ENCODE peak calls at places on chromosomes 2 and 18, in nine cellular contexts. One of them, this sample, is unnamed.

GRCh38 chr18:3180325-3180724 is 39.4 kb downstream of the MYOM1 start:
- DNase-seq in heart left ventricle: no peak
- DNase-seq in stomach: no peak
- DNase-seq in body of pancreas: no peak
- DNase-seq in tibial artery: no peak
- DNase-seq in neuronal stem cell: peak; percentile 47
- DNase-seq in coronary artery: no peak
- DNase-seq in uterus: no peak
- DNase-seq in brain microvascular endothelial cell: no peak
- DNase-seq in this sample: no peak

GRCh38 chr2:61335226-61335625 is 135.7 kb downstream of the USP34 start:
- DNase-seq in heart left ventricle: no peak
- DNase-seq in stomach: no peak
- DNase-seq in body of pancreas: no peak
- DNase-seq in tibial artery: no peak
- DNase-seq in neuronal stem cell: no peak
- DNase-seq in coronary artery: no peak
- DNase-seq in uterus: no peak
- DNase-seq in brain microvascular endothelial cell: no peak
- DNase-seq in this sample: no peak

GRCh38 chr18:49812321-49813070 is 837 bp downstream of the ACAA2 start:
- DNase-seq in heart left ventricle: no peak
- DNase-seq in stomach: no peak
- DNase-seq in body of pancreas: no peak
- DNase-seq in tibial artery: no peak
- DNase-seq in neuronal stem cell: no peak
- DNase-seq in coronary artery: no peak
- DNase-seq in uterus: no peak
- DNase-seq in brain microvascular endothelial cell: no peak
- DNase-seq in this sample: no peak

GRCh38 chr2:3041246-3041645 is 336.4 kb downstream of the EIPR1 start:
- DNase-seq in heart left ventricle: no peak
- DNase-seq in stomach: no peak
- DNase-seq in body of pancreas: no peak
- DNase-seq in tibial artery: no peak
- DNase-seq in neuronal stem cell: no peak
- DNase-seq in coronary artery: peak; percentile 61
- DNase-seq in uterus: no peak
- DNase-seq in brain microvascular endothelial cell: no peak
- DNase-seq in this sample: no peak

GRCh38 chr2:111930875-111931274 is 32.5 kb downstream of the MERTK start:
- DNase-seq in heart left ventricle: no peak
- DNase-seq in stomach: no peak
- DNase-seq in body of pancreas: no peak
- DNase-seq in tibial artery: no peak
- DNase-seq in neuronal stem cell: no peak
- DNase-seq in coronary artery: no peak
- DNase-seq in uterus: no peak
- DNase-seq in brain microvascular endothelial cell: peak; percentile 35
- DNase-seq in this sample: no peak

GRCh38 chr2:17752892-17753802 is 463 bp downstream of the SMC6 start:
- DNase-seq in heart left ventricle: no peak
- DNase-seq in stomach: peak; percentile 56
- DNase-seq in body of pancreas: peak; percentile 64
- DNase-seq in tibial artery: peak; percentile 71
- DNase-seq in neuronal stem cell: no peak
- DNase-seq in coronary artery: peak; percentile 80
- DNase-seq in uterus: no peak
- DNase-seq in brain microvascular endothelial cell: no peak
- DNase-seq in this sample: no peak

GRCh38 chr2:129781749-129782617 is 197.5 kb upstream of the RAB6C start:
- DNase-seq in heart left ventricle: no peak
- DNase-seq in stomach: no peak
- DNase-seq in body of pancreas: no peak
- DNase-seq in tibial artery: peak; percentile 24
- DNase-seq in neuronal stem cell: no peak
- DNase-seq in coronary artery: peak; percentile 55
- DNase-seq in uterus: no peak
- DNase-seq in brain microvascular endothelial cell: no peak
- DNase-seq in this sample: no peak

GRCh38 chr2:174605687-174606086 is 8.1 kb upstream of the WIPF1 start:
- DNase-seq in heart left ventricle: no peak
- DNase-seq in stomach: no peak
- DNase-seq in body of pancreas: no peak
- DNase-seq in tibial artery: no peak
- DNase-seq in neuronal stem cell: no peak
- DNase-seq in coronary artery: no peak
- DNase-seq in uterus: no peak
- DNase-seq in brain microvascular endothelial cell: no peak
- DNase-seq in this sample: no peak

GRCh38 chr18:38243291-38243690 is 677.7 kb upstream of the CELF4 start:
- DNase-seq in heart left ventricle: no peak
- DNase-seq in stomach: no peak
- DNase-seq in body of pancreas: no peak
- DNase-seq in tibial artery: no peak
- DNase-seq in neuronal stem cell: no peak
- DNase-seq in coronary artery: no peak
- DNase-seq in uterus: no peak
- DNase-seq in brain microvascular endothelial cell: no peak
- DNase-seq in this sample: no peak

GRCh38 chr2:152334701-152335015 is 316 bp upstream of the FMNL2 start:
- DNase-seq in heart left ventricle: no peak
- DNase-seq in stomach: no peak
- DNase-seq in body of pancreas: no peak
- DNase-seq in tibial artery: no peak
- DNase-seq in neuronal stem cell: no peak
- DNase-seq in coronary artery: no peak
- DNase-seq in uterus: no peak
- DNase-seq in brain microvascular endothelial cell: no peak
- DNase-seq in this sample: no peak
- H3K27ac ChIP-seq in heart left ventricle: peak overlapping the region; percentile 79
- H3K27ac ChIP-seq in stomach: peak overlapping the region; percentile 85
- H3K27ac ChIP-seq in body of pancreas: peak overlapping the region; percentile 78
- H3K27ac ChIP-seq in tibial artery: peak overlapping the region; percentile 93
- H3K27ac ChIP-seq in neuronal stem cell: no peak overlapping the region
- H3K27ac ChIP-seq in coronary artery: peak overlapping the region; percentile 86
- H3K27ac ChIP-seq in uterus: peak overlapping the region; percentile 87
- H3K27ac ChIP-seq in brain microvascular endothelial cell: no peak overlapping the region
- H3K27ac ChIP-seq in this sample: peak overlapping the region; percentile 89

GRCh38 chr2:27241761-27242613 is 20.9 kb downstream of the SLC30A3 start:
- DNase-seq in heart left ventricle: no peak
- DNase-seq in stomach: no peak
- DNase-seq in body of pancreas: no peak
- DNase-seq in tibial artery: no peak
- DNase-seq in neuronal stem cell: no peak
- DNase-seq in coronary artery: no peak
- DNase-seq in uterus: no peak
- DNase-seq in brain microvascular endothelial cell: no peak
- DNase-seq in this sample: no peak
- H3K4me3 ChIP-seq in heart left ventricle: no peak overlapping the region
- H3K4me3 ChIP-seq in stomach: no peak overlapping the region
- H3K4me3 ChIP-seq in body of pancreas: no peak overlapping the region
- H3K4me3 ChIP-seq in tibial artery: no peak overlapping the region
- H3K4me3 ChIP-seq in neuronal stem cell: no peak overlapping the region
- H3K4me3 ChIP-seq in coronary artery: no peak overlapping the region
- H3K4me3 ChIP-seq in uterus: no peak overlapping the region
- H3K4me3 ChIP-seq in brain microvascular endothelial cell: no peak overlapping the region
- H3K4me3 ChIP-seq in this sample: no peak overlapping the region

GRCh38 chr2:231614559-231615057 is 21.9 kb downstream of the TEX44 start:
- DNase-seq in heart left ventricle: peak; percentile 69
- DNase-seq in stomach: peak; percentile 41
- DNase-seq in body of pancreas: no peak
- DNase-seq in tibial artery: no peak
- DNase-seq in neuronal stem cell: no peak
- DNase-seq in coronary artery: no peak
- DNase-seq in uterus: peak; percentile 70
- DNase-seq in brain microvascular endothelial cell: no peak
- DNase-seq in this sample: peak; percentile 77

GRCh38 chr2:231613054-231613654 is 20.5 kb downstream of the TEX44 start:
- DNase-seq in heart left ventricle: peak; percentile 46
- DNase-seq in stomach: no peak
- DNase-seq in body of pancreas: no peak
- DNase-seq in tibial artery: peak; percentile 86
- DNase-seq in neuronal stem cell: no peak
- DNase-seq in coronary artery: no peak
- DNase-seq in uterus: no peak
- DNase-seq in brain microvascular endothelial cell: no peak
- DNase-seq in this sample: peak; percentile 62

GRCh38 chr2:231615058-231615671 is 22.5 kb downstream of the TEX44 start:
- DNase-seq in heart left ventricle: peak; percentile 48
- DNase-seq in stomach: no peak
- DNase-seq in body of pancreas: peak; percentile 20
- DNase-seq in tibial artery: no peak
- DNase-seq in neuronal stem cell: no peak
- DNase-seq in coronary artery: no peak
- DNase-seq in uterus: no peak
- DNase-seq in brain microvascular endothelial cell: no peak
- DNase-seq in this sample: no peak

GRCh38 chr2:231612199-231613053 is 19.8 kb downstream of the TEX44 start:
- DNase-seq in heart left ventricle: peak; percentile 93
- DNase-seq in stomach: peak; percentile 95
- DNase-seq in body of pancreas: peak; percentile 92
- DNase-seq in tibial artery: peak; percentile 98
- DNase-seq in neuronal stem cell: peak; percentile 80
- DNase-seq in coronary artery: peak; percentile 98
- DNase-seq in uterus: peak; percentile 96
- DNase-seq in brain microvascular endothelial cell: peak; percentile 89
- DNase-seq in this sample: peak; percentile 95

DNA sequence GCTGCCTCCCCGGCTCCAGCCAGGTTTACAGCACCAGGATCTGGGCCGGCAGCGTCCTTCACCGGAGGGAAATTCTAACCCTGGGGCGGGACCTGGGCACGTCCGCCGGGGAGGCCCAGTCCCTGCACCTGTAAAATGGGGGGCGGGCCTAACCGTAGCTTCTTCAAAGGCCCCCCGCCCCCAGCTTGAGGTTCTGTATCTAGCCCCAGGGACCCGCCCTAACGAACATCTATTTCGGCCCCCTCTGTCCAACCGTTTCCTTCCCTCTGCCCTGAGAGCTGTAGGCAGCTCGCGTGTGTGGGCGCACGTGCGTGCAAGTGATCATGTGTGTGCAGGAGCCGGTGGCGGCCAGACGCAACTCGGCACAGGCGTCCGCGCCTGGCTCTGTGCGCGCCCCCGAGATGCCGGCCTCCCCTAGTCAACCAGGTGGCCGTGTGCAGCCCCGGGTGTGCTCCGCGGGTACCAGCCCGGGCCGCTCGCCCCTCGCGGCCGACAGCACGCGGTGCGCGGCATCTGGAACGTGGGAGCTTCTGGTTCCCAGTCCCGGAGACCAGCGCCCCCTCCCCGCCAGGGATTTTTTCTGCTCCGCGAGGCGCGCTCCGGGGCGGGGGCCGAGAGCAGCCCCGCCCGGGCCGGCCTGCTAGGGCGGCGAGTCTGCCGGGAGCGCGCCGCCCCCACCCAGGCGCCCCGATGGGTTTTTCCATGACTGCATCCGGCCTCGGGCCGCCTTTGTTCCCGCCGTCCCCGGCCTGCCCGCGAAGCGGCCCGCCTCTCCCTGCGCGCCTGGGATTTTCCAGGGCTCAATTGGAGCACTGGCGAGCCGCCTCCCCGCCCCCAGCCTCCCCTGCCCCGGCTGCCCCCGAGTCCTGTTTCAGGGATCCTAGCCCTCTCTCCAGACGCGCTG is 21.2 kb downstream of the TEX44 start:
- DNase-seq in heart left ventricle: peak; percentile 92
- DNase-seq in stomach: peak; percentile 87
- DNase-seq in body of pancreas: peak; percentile 70
- DNase-seq in tibial artery: peak; percentile 95
- DNase-seq in neuronal stem cell: peak; percentile 93
- DNase-seq in coronary artery: peak; percentile 96
- DNase-seq in uterus: peak; percentile 92
- DNase-seq in brain microvascular endothelial cell: peak; percentile 58
- DNase-seq in this sample: peak; percentile 84
- H3K27ac ChIP-seq in heart left ventricle: peak overlapping the region; percentile 92
- H3K27ac ChIP-seq in stomach: peak overlapping the region; percentile 98
- H3K27ac ChIP-seq in body of pancreas: peak overlapping the region; percentile 72
- H3K27ac ChIP-seq in tibial artery: peak overlapping the region; percentile 97
- H3K27ac ChIP-seq in neuronal stem cell: peak overlapping the region; percentile 100
- H3K27ac ChIP-seq in coronary artery: peak overlapping the region; percentile 97
- H3K27ac ChIP-seq in uterus: peak overlapping the region; percentile 99
- H3K27ac ChIP-seq in brain microvascular endothelial cell: peak overlapping the region; percentile 62
- H3K27ac ChIP-seq in this sample: peak overlapping the region; percentile 99

GRCh38 chr2:237892936-237893595 is 33.6 kb downstream of the RAMP1 start:
- DNase-seq in heart left ventricle: peak; percentile 12
- DNase-seq in stomach: no peak
- DNase-seq in body of pancreas: no peak
- DNase-seq in tibial artery: peak; percentile 46
- DNase-seq in neuronal stem cell: no peak
- DNase-seq in coronary artery: no peak
- DNase-seq in uterus: no peak
- DNase-seq in brain microvascular endothelial cell: no peak
- DNase-seq in this sample: no peak

GRCh38 chr2:237889811-237890210 is 30.4 kb downstream of the RAMP1 start:
- DNase-seq in heart left ventricle: peak; percentile 9
- DNase-seq in stomach: no peak
- DNase-seq in body of pancreas: no peak
- DNase-seq in tibial artery: peak; percentile 37
- DNase-seq in neuronal stem cell: no peak
- DNase-seq in coronary artery: no peak
- DNase-seq in uterus: no peak
- DNase-seq in brain microvascular endothelial cell: no peak
- DNase-seq in this sample: no peak

GRCh38 chr2:237894986-237895543 is 35.6 kb downstream of the RAMP1 start:
- DNase-seq in heart left ventricle: peak; percentile 24
- DNase-seq in stomach: no peak
- DNase-seq in body of pancreas: no peak
- DNase-seq in tibial artery: no peak
- DNase-seq in neuronal stem cell: no peak
- DNase-seq in coronary artery: no peak
- DNase-seq in uterus: no peak
- DNase-seq in brain microvascular endothelial cell: no peak
- DNase-seq in this sample: no peak

GRCh38 chr2:237894396-237894979 is 35.1 kb downstream of the RAMP1 start:
- DNase-seq in heart left ventricle: peak; percentile 21
- DNase-seq in stomach: no peak
- DNase-seq in body of pancreas: no peak
- DNase-seq in tibial artery: peak; percentile 63
- DNase-seq in neuronal stem cell: no peak
- DNase-seq in coronary artery: no peak
- DNase-seq in uterus: no peak
- DNase-seq in brain microvascular endothelial cell: no peak
- DNase-seq in this sample: no peak

GRCh38 chr2:237892478-237892877 is 33.1 kb downstream of the RAMP1 start:
- DNase-seq in heart left ventricle: no peak
- DNase-seq in stomach: no peak
- DNase-seq in body of pancreas: no peak
- DNase-seq in tibial artery: no peak
- DNase-seq in neuronal stem cell: no peak
- DNase-seq in coronary artery: no peak
- DNase-seq in uterus: no peak
- DNase-seq in brain microvascular endothelial cell: no peak
- DNase-seq in this sample: no peak
- H3K4me3 ChIP-seq in heart left ventricle: no peak overlapping the region
- H3K4me3 ChIP-seq in stomach: no peak overlapping the region
- H3K4me3 ChIP-seq in body of pancreas: no peak overlapping the region
- H3K4me3 ChIP-seq in tibial artery: no peak overlapping the region
- H3K4me3 ChIP-seq in neuronal stem cell: no peak overlapping the region
- H3K4me3 ChIP-seq in coronary artery: no peak overlapping the region
- H3K4me3 ChIP-seq in uterus: no peak overlapping the region
- H3K4me3 ChIP-seq in brain microvascular endothelial cell: no peak overlapping the region
- H3K4me3 ChIP-seq in this sample: no peak overlapping the region

GRCh38 chr2:100997509-100998234 is 4.4 kb upstream of the RPL31 start:
- DNase-seq in heart left ventricle: no peak
- DNase-seq in stomach: no peak
- DNase-seq in body of pancreas: no peak
- DNase-seq in tibial artery: no peak
- DNase-seq in neuronal stem cell: no peak
- DNase-seq in coronary artery: no peak
- DNase-seq in uterus: no peak
- DNase-seq in brain microvascular endothelial cell: no peak
- DNase-seq in this sample: no peak
- H3K27ac ChIP-seq in heart left ventricle: no peak overlapping the region
- H3K27ac ChIP-seq in stomach: no peak overlapping the region
- H3K27ac ChIP-seq in body of pancreas: no peak overlapping the region
- H3K27ac ChIP-seq in tibial artery: no peak overlapping the region
- H3K27ac ChIP-seq in neuronal stem cell: no peak overlapping the region
- H3K27ac ChIP-seq in coronary artery: no peak overlapping the region
- H3K27ac ChIP-seq in uterus: peak overlapping the region; percentile 7
- H3K27ac ChIP-seq in brain microvascular endothelial cell: no peak overlapping the region
- H3K27ac ChIP-seq in this sample: no peak overlapping the region